ENCODE peak calls at places on chromosome 6, in nine cellular contexts. T, S, K, H, E, Z, J, W and G are unnamed samples.

GRCh38 chr6:5481024-5481423 is 219.7 kb downstream of the FARS2 start:
- DNase-seq in T (no peak), S (no peak), K (no peak), H (no peak), E (no peak), Z (no peak), J (no peak), W (no peak), G (no peak)

GRCh38 chr6:103184776-103185175 is 1674.9 kb downstream of the HACE1 start:
- DNase-seq in T (no peak), S (no peak), K (no peak), H (no peak), E (no peak), Z (no peak), J (no peak), W (no peak), G (no peak)

GRCh38 chr6:143674466-143675114 is 3.2 kb upstream of the PHACTR2 start:
- DNase-seq in T (no peak), S (no peak), K (no peak), H (peak; percentile 56), E (no peak), Z (no peak), J (peak; percentile 35), W (no peak), G (no peak)

GRCh38 chr6:136226027-136226673 is 24.0 kb downstream of the MTFR2 start:
- DNase-seq in T (peak; percentile 45), S (peak; percentile 14), K (peak; percentile 69), H (peak; percentile 72), E (peak; percentile 73), Z (peak; percentile 61), J (peak; percentile 83), W (peak; percentile 63), G (no peak)

GRCh38 chr6:45479834-45480696 is 102.3 kb upstream of the SUPT3H start:
- DNase-seq in T (no peak), S (peak; percentile 77), K (no peak), H (peak; percentile 94), E (no peak), Z (no peak), J (peak; percentile 94), W (no peak), G (no peak)

GRCh38 chr6:3239110-3239830 is 11.8 kb upstream of the TUBB2B start:
- DNase-seq in T (no peak), S (peak; percentile 50), K (no peak), H (no peak), E (no peak), Z (no peak), J (no peak), W (no peak), G (no peak)

GRCh38 chr6:157865249-157865648 is 42.2 kb downstream of the SNX9 start:
- DNase-seq in T (no peak), S (no peak), K (no peak), H (no peak), E (no peak), Z (no peak), J (no peak), W (no peak), G (no peak)

GRCh38 chr6:24099181-24099580 is 26.8 kb upstream of the NRSN1 start:
- DNase-seq in T (no peak), S (no peak), K (no peak), H (no peak), E (no peak), Z (no peak), J (no peak), W (no peak), G (no peak)

GRCh38 chr6:102742033-102742432 is 1348.5 kb downstream of the GRIK2 start:
- DNase-seq in T (no peak), S (no peak), K (no peak), H (no peak), E (no peak), Z (no peak), J (no peak), W (no peak), G (no peak)

GRCh38 chr6:166462461-166463135 is 79.9 kb upstream of the MPC1 start:
- DNase-seq in T (no peak), S (no peak), K (no peak), H (no peak), E (no peak), Z (no peak), J (no peak), W (no peak), G (no peak)

GRCh38 chr6:52233975-52234823 is 10.1 kb downstream of the IL17F start:
- DNase-seq in T (no peak), S (peak; percentile 76), K (peak; percentile 15), H (peak; percentile 86), E (no peak), Z (no peak), J (peak; percentile 33), W (peak; percentile 59), G (no peak)

GRCh38 chr6:29011276-29011734 is 6.2 kb upstream of the ZNF311 start:
- DNase-seq in T (peak; percentile 51), S (peak; percentile 64), K (no peak), H (peak; percentile 70), E (peak; percentile 76), Z (peak; percentile 48), J (peak; percentile 67), W (no peak), G (no peak)

GRCh38 chr6:31576897-31577341 is 1.6 kb downstream of the TNF start:
- DNase-seq in T (no peak), S (no peak), K (no peak), H (no peak), E (no peak), Z (peak; percentile 60), J (no peak), W (no peak), G (no peak)

GRCh38 chr6:38997128-38997761 is 51.3 kb upstream of the GLP1R start:
- DNase-seq in T (no peak), S (peak; percentile 86), K (no peak), H (peak; percentile 14), E (no peak), Z (peak; percentile 26), J (peak; percentile 22), W (peak; percentile 32), G (no peak)

GRCh38 chr6:1689141-1689540 is 79.4 kb downstream of the FOXC1 start:
- DNase-seq in T (no peak), S (no peak), K (no peak), H (no peak), E (no peak), Z (no peak), J (no peak), W (no peak), G (no peak)

GRCh38 chr6:1688396-1688795 is 78.7 kb downstream of the FOXC1 start:
- DNase-seq in T (no peak), S (no peak), K (no peak), H (no peak), E (no peak), Z (no peak), J (no peak), W (no peak), G (no peak)

GRCh38 chr6:1687402-1687801 is 77.7 kb downstream of the FOXC1 start:
- DNase-seq in T (no peak), S (no peak), K (no peak), H (no peak), E (no peak), Z (no peak), J (no peak), W (no peak), G (no peak)

DNA sequence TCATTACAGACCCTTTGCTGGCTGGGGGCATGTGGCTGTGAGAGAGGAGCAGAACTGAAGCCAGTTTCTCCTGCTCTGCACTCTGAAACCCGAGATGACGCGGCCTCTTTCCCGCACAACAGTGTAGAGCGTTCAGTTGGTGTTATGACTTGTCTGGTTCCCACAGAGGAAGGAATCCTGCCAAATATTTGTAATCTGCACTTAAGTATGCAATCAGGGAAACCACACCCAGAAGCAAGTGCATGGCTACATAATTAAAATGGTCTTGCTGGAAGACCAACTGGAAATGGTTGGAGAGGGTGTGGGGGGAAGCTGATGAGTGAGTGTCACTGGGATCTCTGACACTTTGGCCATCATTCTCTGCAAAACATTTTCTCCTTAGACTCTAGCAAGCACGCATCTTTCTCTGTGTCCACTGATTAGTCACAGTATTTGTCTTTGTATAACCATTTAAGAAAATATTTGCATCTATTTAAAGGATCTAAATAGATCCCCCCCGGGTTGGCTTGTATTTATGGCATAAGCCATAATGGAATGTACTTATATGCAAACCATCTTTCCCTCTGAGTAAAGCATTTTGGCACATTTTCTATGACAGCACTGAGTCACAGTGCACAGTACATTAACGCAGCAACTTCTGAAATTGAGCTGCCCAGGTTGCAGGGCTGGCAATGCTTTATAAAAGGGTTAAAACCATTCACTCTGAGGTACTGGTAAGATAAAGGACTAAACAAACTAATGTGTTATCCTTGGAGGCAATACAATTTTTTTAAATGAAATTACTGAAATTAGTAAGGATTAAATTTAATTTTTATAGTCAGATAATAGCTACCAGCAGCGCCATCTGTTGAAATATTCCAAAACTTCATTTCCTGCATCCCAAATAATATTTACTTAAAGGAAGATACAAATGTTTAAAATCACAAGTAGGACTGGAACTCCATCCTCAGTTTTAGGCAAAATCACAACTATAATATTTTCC is 76.7 kb downstream of the FOXC1 start:
- DNase-seq in T (no peak), S (no peak), K (peak; percentile 28), H (peak; percentile 94), E (no peak), Z (no peak), J (peak; percentile 93), W (no peak), G (no peak)
- TF ChIP-seq CTCF in T (no peak), S (no peak), K (no peak), H (peak; percentile 38), E (no peak), Z (no peak), J (no peak), W (no peak), G (peak; percentile 23)

GRCh38 chr6:83536647-83537589 is 24.6 kb downstream of the PRSS35 start:
- DNase-seq in T (no peak), S (no peak), K (no peak), H (no peak), E (no peak), Z (no peak), J (no peak), W (no peak), G (no peak)
- TF ChIP-seq CTCF in T (peak; percentile 48), S (no peak), K (no peak), H (no peak), E (no peak), Z (peak; percentile 22), J (no peak), W (no peak), G (no peak)

GRCh38 chr6:48490658-48491057 is 379.7 kb upstream of the PTCHD4 start:
- DNase-seq in T (no peak), S (no peak), K (no peak), H (no peak), E (no peak), Z (no peak), J (peak; percentile 2), W (no peak), G (no peak)
- TF ChIP-seq CTCF in T (no peak), S (no peak), K (no peak), H (no peak), E (no peak), Z (no peak), J (no peak), W (no peak), G (peak; percentile 46)

DNA sequence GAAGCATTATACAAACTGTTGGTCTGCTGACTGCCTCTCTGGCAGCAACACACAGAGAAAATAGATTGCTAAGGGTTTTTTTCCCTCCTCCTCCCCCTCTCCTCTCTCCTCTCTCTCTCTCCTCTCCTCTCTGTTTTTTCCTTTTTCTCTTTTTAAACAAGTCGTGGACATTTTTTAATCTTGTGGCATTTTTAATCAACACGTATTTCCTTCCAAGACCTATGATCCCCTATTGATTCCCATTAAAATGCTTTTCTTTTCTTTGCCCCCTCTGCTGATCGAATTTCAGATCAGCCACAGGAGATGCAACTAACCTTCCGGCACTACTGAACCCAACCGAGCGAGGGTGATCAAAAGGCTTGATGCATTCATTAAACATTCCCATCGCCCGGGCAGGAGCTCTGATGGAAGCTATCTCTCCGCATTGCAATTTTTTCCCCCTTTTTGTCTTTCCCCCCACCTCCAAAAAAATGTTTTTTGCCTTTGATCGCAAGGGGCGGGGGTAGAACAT is 90.7 kb upstream of the ARID1B start:
- DNase-seq in T (peak; percentile 67), S (peak; percentile 63), K (peak; percentile 51), H (peak; percentile 53), E (peak; percentile 66), Z (no peak), J (peak; percentile 74), W (no peak), G (no peak)
- TF ChIP-seq CTCF in T (peak; percentile 62), S (peak; percentile 27), K (peak; percentile 52), H (peak; percentile 38), E (peak; percentile 76), Z (peak; percentile 66), J (peak; percentile 52), W (peak; percentile 12), G (peak; percentile 37)